ENCODE peak calls at places on chromosomes 16 and 17, in seven cellular contexts. R is neuronal stem cell, F is mammary epithelial cell, U is mesendoderm, Y is H1, T is HCT116, L is endothelial cell of umbilical vein. O is an unnamed sample.

GRCh38 chr16:88983771-88984687 is 7.0 kb upstream of the CBFA2T3 start:
- DNase-seq in F (no peak), Y (no peak), T (no peak), L (no peak), R (no peak), U (no peak), O (no peak)

GRCh38 chr17:76078859-76079576 is at the start of gene ZACN:
- DNase-seq in Y (no peak), L (no peak), F (no peak), U (no peak), T (no peak), R (no peak), O (peak)

GRCh38 chr17:19996502-19996901 is 12.7 kb upstream of the SPECC1 start:
- DNase-seq in L (no peak), U (no peak), T (no peak), R (no peak), Y (no peak), F (no peak), O (no peak)

GRCh38 chr16:22163806-22164205 is 1.5 kb downstream of the SDR42E2 start:
- DNase-seq in U (no peak), L (no peak), R (no peak), Y (no peak), T (no peak), F (no peak), O (no peak)

GRCh38 chr17:41666336-41666680 is 22.4 kb upstream of the EIF1 start:
- DNase-seq in T (no peak), Y (no peak), F (peak), R (peak), U (peak), L (peak), O (peak)

GRCh38 chr17:2054740-2055493 is at the start of gene HIC1:
- DNase-seq in L (peak), T (no peak), F (peak), U (peak), R (peak), Y (no peak), O (peak)

GRCh38 chr16:85627102-85627834 is 14.1 kb downstream of the GSE1 start:
- DNase-seq in L (no peak), F (no peak), T (no peak), Y (no peak), R (no peak), U (no peak), O (no peak)

GRCh38 chr16:14241631-14242030 is 170.5 kb downstream of the MRTFB start:
- DNase-seq in F (no peak), T (no peak), R (no peak), U (no peak), L (no peak), Y (no peak), O (no peak)

GRCh38 chr17:72122668-72123495 is 2.1 kb downstream of the SOX9 start:
- DNase-seq in F (peak), L (no peak), U (peak), Y (no peak), T (no peak), R (no peak), O (no peak)

GRCh38 chr17:1049446-1050225 is 52.7 kb downstream of the TIMM22 start:
- DNase-seq in T (no peak), U (no peak), F (no peak), Y (no peak), L (no peak), R (no peak), O (peak)

GRCh38 chr17:27326051-27326450 is 32.1 kb downstream of the WSB1 start:
- DNase-seq in F (no peak), U (no peak), R (no peak), T (no peak), Y (no peak), L (no peak), O (no peak)

GRCh38 chr16:69115361-69115760 is 9.9 kb downstream of the HAS3 start:
- DNase-seq in F (no peak), U (no peak), L (no peak), T (no peak), Y (no peak), R (no peak), O (no peak)

GRCh38 chr17:2059837-2060658 is 5.1 kb downstream of the HIC1 start:
- DNase-seq in U (no peak), Y (no peak), F (no peak), T (no peak), L (no peak), R (no peak), O (no peak)

GRCh38 chr17:8534498-8535188 is 95.9 kb downstream of the MYH10 start:
- DNase-seq in Y (no peak), L (no peak), F (no peak), U (no peak), T (no peak), R (no peak), O (no peak)

GRCh38 chr16:22670551-22670970 is 143.4 kb upstream of the HS3ST2 start:
- DNase-seq in Y (peak), T (peak), R (peak), F (no peak), L (no peak), U (peak), O (no peak)

GRCh38 chr17:10262451-10262850 is 64.0 kb upstream of the GAS7 start:
- DNase-seq in Y (no peak), R (no peak), L (no peak), F (no peak), T (no peak), U (peak), O (no peak)

GRCh38 chr16:88382491-88383400 is at the start of gene ZNF469:
- DNase-seq in F (no peak), T (no peak), L (no peak), Y (no peak), R (no peak), U (no peak), O (peak)

GRCh38 chr17:63082273-63082861 is 116.3 kb downstream of the TANC2 start:
- DNase-seq in Y (no peak), T (peak), R (no peak), F (peak), U (peak), L (peak), O (no peak)

GRCh38 chr17:57862990-57863667 is 13.3 kb upstream of the MRPS23 start:
- DNase-seq in F (no peak), Y (no peak), L (no peak), U (peak), R (no peak), T (no peak), O (no peak)

GRCh38 chr16:48963306-48963705 is 318.3 kb downstream of the CBLN1 start:
- DNase-seq in R (no peak), T (peak), F (peak), U (peak), L (no peak), Y (no peak), O (no peak)

GRCh38 chr17:73155410-73156165 is 9.2 kb upstream of the SSTR2 start:
- DNase-seq in T (no peak), Y (no peak), L (no peak), R (no peak), U (peak), F (no peak), O (no peak)

GRCh38 chr16:57798953-57799618 is 3.2 kb downstream of the KIFC3 start:
- DNase-seq in R (no peak), F (no peak), U (no peak), T (no peak), L (no peak), Y (no peak), O (peak)

GRCh38 chr16:87254734-87255133 is 62.5 kb downstream of the C16orf95 start:
- DNase-seq in F (no peak), L (no peak), R (no peak), U (no peak), Y (no peak), T (no peak), O (no peak)

GRCh38 chr17:10275418-10275817 is 77.0 kb upstream of the GAS7 start:
- DNase-seq in Y (no peak), R (no peak), T (no peak), L (no peak), F (no peak), U (no peak), O (no peak)

GRCh38 chr16:19133600-19133999 is 19.8 kb downstream of the ITPRIPL2 start:
- DNase-seq in U (no peak), L (no peak), T (no peak), R (no peak), Y (no peak), F (no peak), O (no peak)

GRCh38 chr16:19137201-19137601 is 23.4 kb downstream of the ITPRIPL2 start:
- DNase-seq in U (no peak), L (no peak), F (no peak), R (no peak), Y (no peak), T (no peak), O (no peak)

GRCh38 chr16:19136549-19137196 is 22.9 kb downstream of the ITPRIPL2 start:
- DNase-seq in U (no peak), R (no peak), L (no peak), F (peak), T (no peak), Y (no peak), O (no peak)

GRCh38 chr16:19135896-19136438 is 22.2 kb downstream of the ITPRIPL2 start:
- DNase-seq in U (peak), F (peak), Y (no peak), T (no peak), L (no peak), R (no peak), O (no peak)

DNA sequence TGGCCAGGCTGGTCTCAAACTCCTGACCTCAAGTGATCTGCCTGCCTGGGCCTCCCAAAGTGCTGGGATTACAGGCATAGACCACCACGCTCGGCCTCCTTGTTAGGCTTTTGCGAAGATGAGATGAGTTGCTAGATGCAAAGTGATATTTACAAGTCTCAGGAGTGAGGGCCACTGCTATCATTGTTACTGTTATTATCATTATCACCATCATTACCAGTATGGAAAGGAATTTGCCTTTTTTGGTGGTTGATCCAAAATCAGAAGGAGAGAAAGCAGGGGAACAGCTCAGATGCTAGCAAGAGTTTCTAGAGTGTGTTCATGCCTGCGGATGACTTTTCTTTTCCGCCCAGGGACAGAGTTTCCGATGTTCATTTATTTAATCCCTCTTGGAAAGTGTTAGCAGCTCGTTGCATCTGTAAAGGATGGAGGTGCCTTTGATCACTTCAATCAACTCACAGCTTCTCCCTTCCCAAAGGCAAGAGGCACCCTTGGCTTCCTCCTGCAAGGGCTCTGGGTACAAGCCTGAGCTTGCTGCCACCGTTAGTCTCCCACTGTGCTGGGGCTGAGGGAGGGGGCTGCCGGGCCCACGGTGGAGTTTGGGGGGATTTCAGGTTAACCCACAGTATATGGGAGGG is 21.6 kb downstream of the ITPRIPL2 start:
- DNase-seq in U (peak), T (no peak), L (no peak), F (no peak), R (no peak), Y (no peak), O (no peak)
- H3K4me3 ChIP-seq in U (no peak), T (no peak), L (no peak), F (no peak), R (no peak), Y (no peak), O (no peak)

GRCh38 chr16:73298562-73298961 is 250.6 kb upstream of the ZFHX3 start:
- DNase-seq in Y (no peak), L (no peak), U (peak), R (no peak), F (no peak), T (no peak), O (no peak)

GRCh38 chr16:73302942-73303341 is 255.0 kb upstream of the ZFHX3 start:
- DNase-seq in R (no peak), Y (no peak), L (no peak), U (no peak), F (no peak), T (no peak), O (no peak)

GRCh38 chr16:73304008-73304814 is 256.3 kb upstream of the ZFHX3 start:
- DNase-seq in T (no peak), R (no peak), Y (no peak), F (no peak), U (no peak), L (no peak), O (no peak)

GRCh38 chr16:73301984-73302383 is 254.1 kb upstream of the ZFHX3 start:
- DNase-seq in U (no peak), L (no peak), R (no peak), T (no peak), F (no peak), Y (no peak), O (no peak)

DNA sequence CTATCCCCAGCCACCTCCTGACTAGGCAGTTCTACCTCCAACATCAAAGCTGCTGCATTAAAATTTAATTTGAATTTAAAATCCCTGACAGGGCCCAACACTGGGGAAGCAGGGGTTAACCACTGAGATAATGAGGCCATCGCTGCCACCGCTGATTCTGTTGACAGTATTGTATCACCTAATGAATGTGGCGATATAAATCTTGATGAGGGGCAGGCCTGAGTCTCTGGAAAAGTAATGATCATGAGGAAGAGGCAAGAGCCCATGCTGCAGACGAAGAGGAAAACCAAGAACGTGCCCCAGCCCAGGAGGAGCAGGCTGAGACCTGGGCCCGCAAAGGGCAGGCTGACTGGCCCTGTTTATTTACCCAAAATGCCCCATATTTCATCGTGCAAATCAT is 251.4 kb upstream of the ZFHX3 start:
- DNase-seq in Y (no peak), F (no peak), L (no peak), U (peak), R (no peak), T (no peak), O (no peak)
- H3K9ac ChIP-seq in Y (no peak), F (no peak), L (no peak), U (no peak), R (no peak), T (no peak), O (no peak)

DNA sequence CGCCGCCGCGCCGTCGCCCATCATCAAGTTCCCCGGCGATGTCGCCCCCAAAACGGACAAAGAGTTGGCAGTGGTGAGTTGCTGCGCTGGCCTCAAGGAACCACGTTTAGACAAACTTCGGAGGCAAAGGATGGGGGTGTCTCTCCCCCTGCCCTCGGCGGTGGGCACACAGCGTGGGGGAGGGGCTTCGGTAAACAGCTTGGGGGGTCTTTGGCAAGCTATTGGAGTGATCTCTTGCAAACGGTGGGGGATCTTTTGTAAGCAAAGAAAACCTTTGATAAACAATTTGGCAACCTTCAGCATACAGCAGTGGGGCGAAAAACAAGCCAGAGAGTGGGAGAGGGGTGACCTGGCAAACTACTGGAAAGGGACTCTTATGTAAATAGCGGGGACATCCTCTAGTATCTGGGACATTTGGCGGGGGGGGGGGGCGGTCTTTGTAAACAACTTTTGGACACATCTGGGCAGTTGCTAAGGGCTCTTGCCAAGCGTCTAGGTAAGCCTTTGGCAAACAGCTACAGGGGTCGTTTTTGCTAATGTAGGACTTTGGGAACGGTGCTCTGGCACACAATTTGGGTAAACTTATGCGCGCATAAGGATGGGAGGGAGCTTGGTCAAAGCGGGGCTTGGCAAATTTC is 681 bp downstream of the MMP2 start:
- DNase-seq in T (no peak), Y (no peak), R (peak), F (no peak), U (peak), L (peak), O (no peak)
- H3K4me3 ChIP-seq in T (no peak), Y (peak), R (peak), F (peak), U (peak), L (peak), O (peak)

GRCh38 chr16:12900599-12901203 is 697 bp upstream of the SHISA9 start:
- DNase-seq in U (peak), T (no peak), R (no peak), Y (no peak), F (no peak), L (no peak), O (no peak)
- H3K9ac ChIP-seq in U (peak), T (no peak), R (peak), Y (no peak), F (no peak), L (no peak), O (no peak)

DNA sequence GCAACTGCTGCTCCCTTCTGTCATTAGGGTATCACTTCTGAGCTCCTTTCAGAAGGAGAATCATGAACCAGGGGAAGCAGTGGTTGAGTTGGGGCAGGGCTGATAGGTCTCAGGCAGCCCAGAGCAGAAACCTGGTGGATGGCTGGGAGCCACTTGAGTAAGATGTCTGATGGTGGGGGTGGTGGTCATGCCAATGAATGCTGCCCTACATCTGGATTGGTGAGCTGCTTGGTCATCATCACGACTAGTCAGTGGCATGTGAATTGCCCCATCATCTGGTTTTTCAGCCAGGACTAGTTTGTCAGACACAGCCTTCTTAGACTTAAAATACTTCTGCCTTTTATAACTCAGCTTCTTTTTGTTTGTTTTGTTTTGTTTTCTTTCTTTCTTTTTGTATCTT is 2.6 kb downstream of the GID4 start:
- DNase-seq in L (no peak), T (no peak), R (no peak), Y (no peak), F (peak), U (no peak), O (no peak)
- H3K4me3 ChIP-seq in L (no peak), T (no peak), R (no peak), Y (no peak), F (no peak), U (no peak), O (no peak)

DNA sequence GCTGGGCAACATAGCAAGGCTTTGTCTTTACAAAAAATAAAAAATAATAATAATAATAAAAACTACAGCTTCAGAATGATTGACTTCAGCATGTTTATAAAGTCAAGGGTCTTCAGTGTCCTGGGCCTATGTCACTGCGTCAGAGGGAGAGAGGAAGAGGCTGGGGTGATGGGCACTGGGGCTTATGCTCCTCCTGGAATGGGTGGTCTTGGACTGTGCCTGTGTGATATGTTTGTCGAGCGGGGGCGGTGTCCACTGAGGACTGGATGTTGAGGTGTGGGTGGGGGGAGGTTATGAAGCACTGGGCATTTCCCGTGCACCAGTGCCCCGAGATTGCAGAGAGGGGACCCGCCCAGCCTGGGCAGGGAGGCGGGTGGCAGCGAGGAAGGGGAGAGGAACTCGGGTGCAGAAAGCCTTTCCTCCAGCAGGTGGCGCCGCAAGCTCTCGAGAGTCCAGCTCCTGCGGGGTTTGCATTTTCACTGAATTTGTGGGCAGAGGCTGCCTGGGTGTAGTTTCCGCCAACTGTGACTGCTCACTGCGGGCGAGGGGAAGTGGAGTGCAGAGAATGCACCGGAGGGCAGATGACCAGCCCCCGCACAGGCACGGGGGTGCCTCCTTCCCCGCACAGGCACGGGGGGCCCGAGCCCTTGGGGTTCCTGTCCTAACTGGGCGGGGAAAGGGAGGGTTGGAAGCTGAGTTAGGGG is 190.5 kb downstream of the SEC14L1 start:
- DNase-seq in T (peak), F (peak), L (peak), U (peak), R (peak), Y (peak), O (peak)
- H3K9ac ChIP-seq in T (no peak), F (no peak), L (no peak), U (peak), R (no peak), Y (no peak), O (peak)

O was measured in kidney.